ENCODE peak calls at places on chromosomes 13 and 19, in nine cellular contexts. H, B, I, G, U, Z, P, V and K are unnamed samples.

GRCh38 chr13:105778196-105778595 is 757.3 kb downstream of the EFNB2 start:
- DNase-seq in H (peak; percentile 33), B (no peak), G (no peak), Z (no peak), P (peak; percentile 92), I (peak; percentile 41), U (no peak), V (no peak), K (peak; percentile 1)

GRCh38 chr13:37870895-37871550 is 1.5 kb upstream of the TRPC4 start:
- DNase-seq in P (peak; percentile 80), G (no peak), Z (no peak), U (no peak), V (peak; percentile 25), B (no peak), H (peak; percentile 82), I (peak; percentile 74), K (peak; percentile 68)

GRCh38 chr13:25843692-25844091 is 208.1 kb downstream of the SHISA2 start:
- DNase-seq in P (no peak), Z (no peak), G (no peak), B (no peak), V (no peak), U (no peak), H (no peak), I (no peak), K (no peak)

GRCh38 chr13:99055286-99056073 is 77.6 kb upstream of the DOCK9 start:
- DNase-seq in B (no peak), U (no peak), H (no peak), V (no peak), P (no peak), G (no peak), I (no peak), Z (no peak), K (no peak)

GRCh38 chr13:40562975-40563349 is 103.5 kb downstream of the FOXO1 start:
- DNase-seq in B (no peak), V (no peak), U (no peak), P (peak; percentile 19), Z (no peak), G (no peak), H (no peak), I (no peak), K (no peak)

GRCh38 chr13:46666727-46667456 is 113.9 kb downstream of the LRCH1 start:
- DNase-seq in V (no peak), B (no peak), U (no peak), H (no peak), I (no peak), G (no peak), Z (no peak), P (no peak), K (no peak)

GRCh38 chr13:53873558-53873957 is 844.9 kb downstream of the OLFM4 start:
- DNase-seq in B (no peak), H (no peak), P (no peak), Z (no peak), V (no peak), I (no peak), U (no peak), G (no peak), K (no peak)

GRCh38 chr13:49346460-49346859 is 97.4 kb downstream of the CAB39L start:
- DNase-seq in G (no peak), B (no peak), U (no peak), I (no peak), Z (no peak), P (no peak), V (no peak), H (no peak), K (no peak)

GRCh38 chr13:113832204-113832603 is 31.7 kb downstream of the GAS6 start:
- DNase-seq in B (no peak), V (no peak), P (no peak), Z (no peak), I (no peak), G (no peak), U (no peak), H (no peak), K (no peak)

GRCh38 chr13:48531416-48532145 is 1.3 kb downstream of the RCBTB2 start:
- DNase-seq in U (no peak), H (no peak), I (no peak), Z (no peak), P (peak; percentile 22), V (no peak), B (no peak), G (no peak), K (peak; percentile 21)

GRCh38 chr19:43780706-43781525 is at the start of gene KCNN4:
- DNase-seq in U (peak; percentile 29), G (peak; percentile 17), I (no peak), V (no peak), Z (no peak), B (no peak), H (peak; percentile 54), P (peak; percentile 91), K (peak; percentile 78)

GRCh38 chr19:861756-862528 is 2.5 kb downstream of the CFD start:
- DNase-seq in P (no peak), Z (no peak), I (peak; percentile 30), G (peak; percentile 70), H (peak; percentile 34), U (peak; percentile 47), V (no peak), B (peak; percentile 84), K (no peak)

GRCh38 chr13:75704942-75705320 is 68.8 kb downstream of the LMO7 start:
- DNase-seq in B (no peak), H (no peak), Z (peak; percentile 51), I (peak; percentile 21), V (no peak), U (no peak), P (no peak), G (no peak), K (peak; percentile 81)

GRCh38 chr13:95607363-95607762 is 37.1 kb downstream of the DZIP1 start:
- DNase-seq in I (peak; percentile 66), V (peak; percentile 54), Z (no peak), U (no peak), H (peak; percentile 63), G (no peak), B (no peak), P (peak; percentile 71), K (peak; percentile 71)

GRCh38 chr19:15296353-15296752 is 36.0 kb downstream of the BRD4 start:
- DNase-seq in B (no peak), P (no peak), I (peak; percentile 59), U (no peak), H (no peak), G (no peak), Z (no peak), V (no peak), K (no peak)

GRCh38 chr19:44753932-44754742 is 5.6 kb downstream of the BCL3 start:
- DNase-seq in V (no peak), B (peak; percentile 65), P (peak; percentile 82), H (peak; percentile 88), G (no peak), U (peak; percentile 13), Z (peak; percentile 93), I (peak; percentile 96), K (peak; percentile 59)

GRCh38 chr13:43258771-43259170 is 235.4 kb downstream of the DNAJC15 start:
- DNase-seq in I (no peak), B (no peak), P (no peak), V (no peak), U (no peak), H (no peak), Z (no peak), G (no peak), K (no peak)

GRCh38 chr13:93270769-93271753 is 44.5 kb downstream of the GPC6 start:
- DNase-seq in P (no peak), U (no peak), V (no peak), G (no peak), Z (no peak), H (no peak), B (no peak), I (no peak), K (no peak)

GRCh38 chr13:31042084-31042483 is 109.6 kb downstream of the TEX26 start:
- DNase-seq in I (no peak), G (no peak), H (no peak), U (no peak), Z (no peak), V (no peak), P (no peak), B (no peak), K (no peak)

GRCh38 chr19:15107056-15108010 is at the start of gene SYDE1:
- DNase-seq in H (peak; percentile 63), P (peak; percentile 35), G (no peak), U (no peak), B (peak; percentile 62), V (no peak), I (peak; percentile 82), Z (no peak), K (no peak)

GRCh38 chr13:75843033-75843432 is 206.9 kb downstream of the LMO7 start:
- DNase-seq in B (no peak), V (no peak), Z (no peak), I (no peak), U (no peak), H (no peak), G (no peak), P (no peak), K (no peak)

GRCh38 chr13:33205804-33206221 is 79.7 kb downstream of the STARD13 start:
- DNase-seq in V (no peak), G (no peak), Z (no peak), H (peak; percentile 69), U (no peak), B (no peak), P (no peak), I (peak; percentile 39), K (no peak)